ENCODE peak calls at places on chromosomes 7 and 10, in five cellular contexts. One of them, this sample, is unnamed. For H3K4me1, the result is how much of the 10 kb centered on the place peaks cover.

GRCh38 chr10:50396491-50397311 is 145.4 kb upstream of the ASAH2 start:
- DNase-seq in kidney: no peak
- DNase-seq in neural progenitor cell: no peak
- DNase-seq in psoas muscle: no peak
- DNase-seq in CD8-positive, alpha-beta memory T cell: no peak
- DNase-seq in this sample: no peak

GRCh38 chr10:109962247-109962646 is 38.9 kb upstream of the XPNPEP1 start:
- DNase-seq in kidney: no peak
- DNase-seq in neural progenitor cell: no peak
- DNase-seq in psoas muscle: no peak
- DNase-seq in CD8-positive, alpha-beta memory T cell: no peak
- DNase-seq in this sample: no peak

GRCh38 chr7:11373546-11374142 is 400.0 kb downstream of the PHF14 start:
- DNase-seq in kidney: no peak
- DNase-seq in neural progenitor cell: peak
- DNase-seq in psoas muscle: no peak
- DNase-seq in CD8-positive, alpha-beta memory T cell: no peak
- DNase-seq in this sample: no peak

GRCh38 chr10:104246981-104247380 is 7.7 kb upstream of the GSTO1 start:
- DNase-seq in kidney: no peak
- DNase-seq in neural progenitor cell: no peak
- DNase-seq in psoas muscle: no peak
- DNase-seq in CD8-positive, alpha-beta memory T cell: no peak
- DNase-seq in this sample: no peak

GRCh38 chr7:7732566-7733290 is 14.3 kb upstream of the RPA3 start:
- DNase-seq in kidney: no peak
- DNase-seq in neural progenitor cell: peak
- DNase-seq in psoas muscle: no peak
- DNase-seq in CD8-positive, alpha-beta memory T cell: no peak
- DNase-seq in this sample: no peak

GRCh38 chr10:131511391-131511790 is 199.9 kb upstream of the TCERG1L start:
- DNase-seq in kidney: no peak
- DNase-seq in neural progenitor cell: no peak
- DNase-seq in psoas muscle: no peak
- DNase-seq in CD8-positive, alpha-beta memory T cell: no peak
- DNase-seq in this sample: no peak

GRCh38 chr10:71244638-71245419 is 32.5 kb downstream of the UNC5B start:
- DNase-seq in kidney: peak
- DNase-seq in neural progenitor cell: no peak
- DNase-seq in psoas muscle: peak
- DNase-seq in CD8-positive, alpha-beta memory T cell: no peak
- DNase-seq in this sample: no peak

GRCh38 chr10:121886997-121887622 is 40.7 kb downstream of the ATE1 start:
- DNase-seq in kidney: no peak
- DNase-seq in neural progenitor cell: peak
- DNase-seq in psoas muscle: no peak
- DNase-seq in CD8-positive, alpha-beta memory T cell: peak
- DNase-seq in this sample: no peak

GRCh38 chr7:74483402-74484336 is 30.0 kb downstream of the GTF2IRD1 start:
- DNase-seq in kidney: peak
- DNase-seq in neural progenitor cell: no peak
- DNase-seq in psoas muscle: no peak
- DNase-seq in CD8-positive, alpha-beta memory T cell: no peak
- DNase-seq in this sample: no peak

GRCh38 chr10:129718548-129719414 is 245.3 kb downstream of the EBF3 start:
- DNase-seq in kidney: no peak
- DNase-seq in neural progenitor cell: no peak
- DNase-seq in psoas muscle: no peak
- DNase-seq in CD8-positive, alpha-beta memory T cell: no peak
- DNase-seq in this sample: no peak

GRCh38 chr7:101626069-101626671 is 2.9 kb downstream of the MYL10 start:
- DNase-seq in kidney: no peak
- DNase-seq in neural progenitor cell: no peak
- DNase-seq in psoas muscle: no peak
- DNase-seq in CD8-positive, alpha-beta memory T cell: no peak
- DNase-seq in this sample: no peak

GRCh38 chr10:35565602-35566061 is 39.5 kb upstream of the GJD4 start:
- DNase-seq in kidney: no peak
- DNase-seq in neural progenitor cell: no peak
- DNase-seq in psoas muscle: no peak
- DNase-seq in CD8-positive, alpha-beta memory T cell: no peak
- DNase-seq in this sample: no peak

GRCh38 chr7:47600199-47601118 is 18.5 kb upstream of the TNS3 start:
- DNase-seq in kidney: no peak
- DNase-seq in neural progenitor cell: no peak
- DNase-seq in psoas muscle: no peak
- DNase-seq in CD8-positive, alpha-beta memory T cell: no peak
- DNase-seq in this sample: no peak

GRCh38 chr7:44244282-44244681 is 43.5 kb downstream of the YKT6 start:
- DNase-seq in kidney: no peak
- DNase-seq in neural progenitor cell: peak
- DNase-seq in psoas muscle: no peak
- DNase-seq in CD8-positive, alpha-beta memory T cell: no peak
- DNase-seq in this sample: no peak

GRCh38 chr10:11578802-11579255 is 32.6 kb downstream of the USP6NL start:
- DNase-seq in kidney: no peak
- DNase-seq in neural progenitor cell: no peak
- DNase-seq in psoas muscle: no peak
- DNase-seq in CD8-positive, alpha-beta memory T cell: no peak
- DNase-seq in this sample: no peak

GRCh38 chr10:687583-688286 is 1.7 kb downstream of the DIP2C start:
- DNase-seq in kidney: peak
- DNase-seq in neural progenitor cell: no peak
- DNase-seq in psoas muscle: no peak
- DNase-seq in CD8-positive, alpha-beta memory T cell: no peak
- DNase-seq in this sample: no peak

GRCh38 chr7:117827861-117828260 is 45.4 kb downstream of the CTTNBP2 start:
- DNase-seq in kidney: no peak
- DNase-seq in neural progenitor cell: no peak
- DNase-seq in psoas muscle: no peak
- DNase-seq in CD8-positive, alpha-beta memory T cell: no peak
- DNase-seq in this sample: no peak

GRCh38 chr7:135490783-135491182 is 19.1 kb downstream of the CNOT4 start:
- DNase-seq in kidney: no peak
- DNase-seq in neural progenitor cell: no peak
- DNase-seq in psoas muscle: no peak
- DNase-seq in CD8-positive, alpha-beta memory T cell: no peak
- DNase-seq in this sample: no peak

GRCh38 chr10:76152186-76152585 is 720.8 kb downstream of the LRMDA start:
- DNase-seq in kidney: no peak
- DNase-seq in neural progenitor cell: no peak
- DNase-seq in psoas muscle: no peak
- DNase-seq in CD8-positive, alpha-beta memory T cell: no peak
- DNase-seq in this sample: no peak

GRCh38 chr10:76149602-76150138 is 718.2 kb downstream of the LRMDA start:
- DNase-seq in kidney: no peak
- DNase-seq in neural progenitor cell: no peak
- DNase-seq in psoas muscle: no peak
- DNase-seq in CD8-positive, alpha-beta memory T cell: no peak
- DNase-seq in this sample: no peak

GRCh38 chr10:76149182-76149581 is 717.8 kb downstream of the LRMDA start:
- DNase-seq in kidney: no peak
- DNase-seq in neural progenitor cell: no peak
- DNase-seq in psoas muscle: no peak
- DNase-seq in CD8-positive, alpha-beta memory T cell: no peak
- DNase-seq in this sample: no peak

GRCh38 chr10:76150139-76150885 is 718.9 kb downstream of the LRMDA start:
- DNase-seq in kidney: no peak
- DNase-seq in neural progenitor cell: peak
- DNase-seq in psoas muscle: no peak
- DNase-seq in CD8-positive, alpha-beta memory T cell: no peak
- DNase-seq in this sample: no peak

GRCh38 chr10:76150886-76151288 is 719.5 kb downstream of the LRMDA start:
- DNase-seq in kidney: no peak
- DNase-seq in neural progenitor cell: no peak
- DNase-seq in psoas muscle: no peak
- DNase-seq in CD8-positive, alpha-beta memory T cell: no peak
- DNase-seq in this sample: no peak
- H3K4me3 ChIP-seq in kidney: peak
- H3K4me3 ChIP-seq in neural progenitor cell: peak
- H3K4me3 ChIP-seq in psoas muscle: no peak
- H3K4me3 ChIP-seq in CD8-positive, alpha-beta memory T cell: no peak
- H3K4me3 ChIP-seq in this sample: no peak

GRCh38 chr7:155808551-155809331 is 3.5 kb downstream of the SHH start:
- DNase-seq in kidney: peak
- DNase-seq in neural progenitor cell: peak
- DNase-seq in psoas muscle: no peak
- DNase-seq in CD8-positive, alpha-beta memory T cell: no peak
- DNase-seq in this sample: no peak
- H3K4me1 ChIP-seq in kidney: under half
- H3K4me1 ChIP-seq in neural progenitor cell: half or more
- H3K4me1 ChIP-seq in psoas muscle: under half
- H3K4me1 ChIP-seq in CD8-positive, alpha-beta memory T cell: under half
- H3K4me1 ChIP-seq in this sample: under half

DNA sequence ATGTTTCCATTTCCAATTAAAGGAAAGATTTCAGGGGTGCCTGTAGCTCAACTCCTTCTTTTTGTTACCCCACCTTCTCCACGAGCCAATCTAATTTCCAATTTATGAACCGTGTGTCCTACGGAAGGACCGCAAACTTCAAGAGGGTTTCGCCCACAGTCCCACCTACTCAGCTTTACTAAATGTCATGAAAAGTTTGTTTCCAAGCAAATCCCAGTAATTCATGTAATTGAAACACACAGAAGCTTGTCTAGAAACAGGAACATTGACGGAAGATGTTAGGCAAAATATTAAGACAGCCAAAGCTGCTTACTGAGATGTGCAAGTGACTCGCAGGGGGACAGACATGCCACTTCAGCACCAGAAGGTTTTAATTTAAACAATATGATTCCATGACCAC is 32.9 kb upstream of the LYZL1 start:
- DNase-seq in kidney: no peak
- DNase-seq in neural progenitor cell: no peak
- DNase-seq in psoas muscle: no peak
- DNase-seq in CD8-positive, alpha-beta memory T cell: no peak
- DNase-seq in this sample: no peak
- H3K27ac ChIP-seq in kidney: no peak
- H3K27ac ChIP-seq in neural progenitor cell: no peak
- H3K27ac ChIP-seq in psoas muscle: no peak
- H3K27ac ChIP-seq in CD8-positive, alpha-beta memory T cell: no peak
- H3K27ac ChIP-seq in this sample: no peak

DNA sequence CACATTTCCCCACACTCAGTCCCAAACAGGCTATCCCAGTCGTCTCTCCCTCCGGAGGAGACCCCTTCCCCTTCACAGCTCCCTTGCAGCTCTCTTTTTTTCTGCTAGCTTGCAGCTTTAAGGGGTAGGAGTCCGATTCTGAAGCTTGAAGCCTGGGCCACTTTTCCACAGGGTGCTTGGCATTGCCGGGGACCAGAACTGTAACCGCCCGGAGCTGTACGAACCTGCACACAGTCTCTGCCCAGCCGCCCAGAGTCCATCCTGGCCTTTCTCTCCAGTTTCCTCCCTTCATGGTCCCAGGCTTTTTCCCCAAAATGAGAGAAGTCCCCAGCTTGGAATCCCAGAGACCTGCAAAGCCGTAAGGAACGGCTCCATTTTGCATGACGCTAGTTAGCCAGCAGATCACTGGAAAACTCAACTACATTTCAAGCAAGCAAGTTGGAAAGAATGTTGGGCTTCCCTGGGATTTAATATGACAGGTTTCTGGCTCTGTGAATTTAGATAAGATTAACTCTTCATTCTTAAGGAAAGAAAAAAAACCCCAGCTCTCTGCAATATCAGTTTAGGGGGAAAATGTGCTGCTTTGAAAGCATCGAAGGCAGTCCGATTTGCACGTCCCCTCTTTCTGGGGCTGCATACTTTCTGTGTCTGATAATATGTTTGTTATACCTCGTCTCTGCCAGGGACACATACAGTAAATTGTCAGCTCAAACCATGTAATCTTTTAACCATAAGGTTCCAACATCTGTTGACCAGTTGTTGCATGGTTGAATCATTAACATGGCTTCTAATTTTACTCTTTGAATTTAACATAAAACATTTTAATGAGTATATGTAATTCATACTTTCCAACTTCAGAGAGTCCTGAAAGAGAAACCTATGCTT is 190.0 kb upstream of the LYZL2 start:
- DNase-seq in kidney: no peak
- DNase-seq in neural progenitor cell: no peak
- DNase-seq in psoas muscle: no peak
- DNase-seq in CD8-positive, alpha-beta memory T cell: no peak
- DNase-seq in this sample: no peak
- H3K4me3 ChIP-seq in kidney: no peak
- H3K4me3 ChIP-seq in neural progenitor cell: no peak
- H3K4me3 ChIP-seq in psoas muscle: peak
- H3K4me3 ChIP-seq in CD8-positive, alpha-beta memory T cell: no peak
- H3K4me3 ChIP-seq in this sample: no peak

GRCh38 chr10:77834943-77835668 is 91.4 kb downstream of the DLG5 start:
- DNase-seq in kidney: peak
- DNase-seq in neural progenitor cell: no peak
- DNase-seq in psoas muscle: peak
- DNase-seq in CD8-positive, alpha-beta memory T cell: no peak
- DNase-seq in this sample: no peak

GRCh38 chr10:77835669-77836086 is 90.9 kb downstream of the DLG5 start:
- DNase-seq in kidney: peak
- DNase-seq in neural progenitor cell: no peak
- DNase-seq in psoas muscle: peak
- DNase-seq in CD8-positive, alpha-beta memory T cell: no peak
- DNase-seq in this sample: no peak

GRCh38 chr10:77833792-77834191 is 92.8 kb downstream of the DLG5 start:
- DNase-seq in kidney: no peak
- DNase-seq in neural progenitor cell: no peak
- DNase-seq in psoas muscle: peak
- DNase-seq in CD8-positive, alpha-beta memory T cell: no peak
- DNase-seq in this sample: no peak

GRCh38 chr10:77833225-77833624 is 93.3 kb downstream of the DLG5 start:
- DNase-seq in kidney: no peak
- DNase-seq in neural progenitor cell: no peak
- DNase-seq in psoas muscle: no peak
- DNase-seq in CD8-positive, alpha-beta memory T cell: no peak
- DNase-seq in this sample: no peak

DNA sequence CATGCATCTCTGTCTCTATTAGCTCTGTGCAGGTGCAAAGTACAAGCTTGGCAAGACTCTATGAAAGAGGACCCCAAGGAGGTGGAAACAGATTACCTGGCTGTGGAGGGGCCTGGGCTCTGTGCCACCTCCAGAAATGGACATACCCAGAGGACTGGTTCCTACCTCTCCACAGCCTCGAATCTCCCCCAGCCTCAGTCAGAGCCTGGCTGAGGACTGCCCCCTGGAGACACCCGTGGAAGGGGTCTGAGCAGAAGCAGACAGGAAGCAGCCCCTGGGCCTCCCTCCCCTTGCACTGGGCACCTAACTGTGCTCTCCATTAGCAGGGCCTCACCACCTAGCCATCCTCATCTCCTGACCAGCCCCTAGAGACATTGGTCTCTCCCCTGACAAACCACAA is 92.0 kb downstream of the DLG5 start:
- DNase-seq in kidney: peak
- DNase-seq in neural progenitor cell: no peak
- DNase-seq in psoas muscle: peak
- DNase-seq in CD8-positive, alpha-beta memory T cell: no peak
- DNase-seq in this sample: no peak
- H3K4me1 ChIP-seq in kidney: under half
- H3K4me1 ChIP-seq in neural progenitor cell: under half
- H3K4me1 ChIP-seq in psoas muscle: under half
- H3K4me1 ChIP-seq in CD8-positive, alpha-beta memory T cell: under half
- H3K4me1 ChIP-seq in this sample: under half

GRCh38 chr7:131031100-131031868 is 296.4 kb upstream of the MKLN1 start:
- DNase-seq in kidney: no peak
- DNase-seq in neural progenitor cell: no peak
- DNase-seq in psoas muscle: no peak
- DNase-seq in CD8-positive, alpha-beta memory T cell: no peak
- DNase-seq in this sample: no peak
- H3K27ac ChIP-seq in kidney: no peak
- H3K27ac ChIP-seq in neural progenitor cell: no peak
- H3K27ac ChIP-seq in psoas muscle: no peak
- H3K27ac ChIP-seq in CD8-positive, alpha-beta memory T cell: no peak
- H3K27ac ChIP-seq in this sample: no peak

GRCh38 chr7:55527314-55527713 is 45.0 kb downstream of the VOPP1 start:
- DNase-seq in kidney: no peak
- DNase-seq in neural progenitor cell: no peak
- DNase-seq in psoas muscle: no peak
- DNase-seq in CD8-positive, alpha-beta memory T cell: no peak
- DNase-seq in this sample: no peak
- H3K4me3 ChIP-seq in kidney: no peak
- H3K4me3 ChIP-seq in neural progenitor cell: no peak
- H3K4me3 ChIP-seq in psoas muscle: no peak
- H3K4me3 ChIP-seq in CD8-positive, alpha-beta memory T cell: no peak
- H3K4me3 ChIP-seq in this sample: no peak